ENCODE peak calls at places on chromosome 3, in ten cellular contexts. Y, C, U, T, W, L, D, Q, H and R are unnamed samples.
A peak's percentile ranks its signal among the peaks of the same experiment; 100 is the strongest.

GRCh38 chr3:45567730-45568172 is 26.8 kb upstream of the LIMD1 start:
- DNase-seq in W (no peak), D (no peak), H (no peak), Q (no peak), T (no peak), C (no peak), Y (no peak), U (no peak), L (peak; percentile 72), R (no peak)

GRCh38 chr3:125031544-125031943 is 24.3 kb downstream of the HEG1 start:
- DNase-seq in D (no peak), L (no peak), Q (no peak), H (no peak), Y (no peak), W (no peak), C (no peak), U (no peak), T (no peak), R (no peak)

GRCh38 chr3:97815149-97815917 is 6.5 kb upstream of the CRYBG3 start:
- DNase-seq in D (no peak), W (no peak), T (no peak), U (no peak), C (no peak), Y (no peak), H (no peak), L (no peak), Q (peak; percentile 34), R (no peak)

GRCh38 chr3:134597390-134597975 is 53.3 kb downstream of the KY start:
- DNase-seq in T (no peak), Y (no peak), Q (no peak), D (no peak), W (no peak), L (no peak), H (no peak), C (no peak), U (no peak), R (no peak)

GRCh38 chr3:151087648-151088047 is 2.2 kb downstream of the MED12L start:
- DNase-seq in C (no peak), H (peak; percentile 34), L (no peak), T (no peak), D (no peak), Y (no peak), W (no peak), U (no peak), Q (no peak), R (no peak)

GRCh38 chr3:139198929-139199328 is 144.9 kb upstream of the MRPS22 start:
- DNase-seq in Q (no peak), C (peak; percentile 19), T (peak; percentile 32), Y (no peak), W (no peak), D (no peak), H (no peak), U (no peak), L (no peak), R (no peak)

GRCh38 chr3:34106879-34107278 is 308.4 kb downstream of the PDCD6IP start:
- DNase-seq in T (no peak), W (peak; percentile 27), C (no peak), L (peak; percentile 33), U (peak; percentile 13), Q (no peak), Y (no peak), D (no peak), H (peak; percentile 48), R (peak; percentile 40)

GRCh38 chr3:148158210-148158609 is 539.5 kb upstream of the AGTR1 start:
- DNase-seq in L (no peak), Q (no peak), U (peak; percentile 64), W (peak; percentile 26), C (peak; percentile 16), H (no peak), T (peak; percentile 31), D (peak; percentile 4), Y (no peak), R (no peak)

GRCh38 chr3:71156062-71156665 is 427.4 kb downstream of the FOXP1 start:
- DNase-seq in Y (no peak), H (no peak), C (no peak), W (no peak), L (no peak), U (no peak), T (no peak), Q (no peak), D (no peak), R (no peak)

GRCh38 chr3:64109438-64109837 is 86.1 kb upstream of the PSMD6 start:
- DNase-seq in Y (no peak), L (no peak), T (no peak), Q (no peak), W (peak; percentile 9), U (peak; percentile 23), H (no peak), C (no peak), D (no peak), R (no peak)

GRCh38 chr3:14927308-14927707 is 20.1 kb upstream of the NR2C2 start:
- DNase-seq in T (no peak), C (no peak), L (no peak), H (no peak), Q (no peak), Y (no peak), U (no peak), D (no peak), W (no peak), R (no peak)

GRCh38 chr3:58048301-58048700 is 40.1 kb downstream of the FLNB start:
- DNase-seq in Y (no peak), C (no peak), Q (no peak), U (no peak), L (no peak), D (no peak), W (no peak), T (no peak), H (no peak), R (no peak)

GRCh38 chr3:15876669-15877068 is 78.9 kb upstream of the ANKRD28 start:
- DNase-seq in L (no peak), T (no peak), H (no peak), Q (no peak), Y (no peak), U (no peak), W (no peak), D (no peak), C (no peak), R (no peak)

GRCh38 chr3:142027713-142028112 is 121.6 kb downstream of the TFDP2 start:
- DNase-seq in T (peak; percentile 17), H (peak; percentile 67), Q (no peak), C (peak; percentile 12), Y (peak; percentile 24), U (no peak), L (peak; percentile 10), D (peak; percentile 9), W (peak; percentile 6), R (no peak)

GRCh38 chr3:126781889-126782491 is 78.0 kb downstream of the CHCHD6 start:
- DNase-seq in W (no peak), C (peak; percentile 85), D (peak; percentile 71), U (no peak), T (peak; percentile 89), Q (no peak), L (no peak), H (no peak), Y (peak; percentile 75), R (no peak)

GRCh38 chr3:50365080-50365841 is 5.9 kb upstream of the TMEM115 start:
- DNase-seq in T (peak; percentile 97), Q (peak; percentile 94), L (peak; percentile 97), D (peak; percentile 95), Y (no peak), C (peak; percentile 93), U (peak; percentile 40), H (peak; percentile 93), W (no peak), R (peak; percentile 87)

GRCh38 chr3:54756330-54756731 is 171.5 kb downstream of the LRTM1 start:
- DNase-seq in H (no peak), T (peak; percentile 34), Y (no peak), D (peak; percentile 54), C (peak; percentile 7), L (no peak), U (no peak), Q (no peak), W (no peak), R (no peak)

GRCh38 chr3:127701281-127701792 is 28.6 kb downstream of the ABTB1 start:
- DNase-seq in Y (no peak), H (peak; percentile 54), U (no peak), C (no peak), T (no peak), Q (no peak), W (no peak), D (no peak), L (no peak), R (peak; percentile 13)

GRCh38 chr3:126782554-126782953 is 78.5 kb downstream of the CHCHD6 start:
- DNase-seq in C (peak; percentile 93), W (peak; percentile 88), D (peak; percentile 81), T (peak; percentile 90), L (no peak), Q (no peak), H (no peak), Y (no peak), U (no peak), R (no peak)

GRCh38 chr3:105362021-105362665 is 4.6 kb upstream of the ALCAM start:
- DNase-seq in Y (no peak), C (no peak), Q (no peak), D (no peak), W (no peak), U (no peak), H (no peak), L (no peak), T (peak; percentile 24), R (no peak)

GRCh38 chr3:121914081-121914998 is 20.1 kb downstream of the SLC15A2 start:
- DNase-seq in U (no peak), L (no peak), C (no peak), Y (no peak), T (no peak), Q (no peak), D (no peak), W (no peak), H (no peak), R (no peak)

GRCh38 chr3:9230596-9230995 is 18.9 kb downstream of the SRGAP3 start:
- DNase-seq in W (no peak), T (no peak), Y (no peak), L (no peak), D (no peak), H (no peak), U (no peak), Q (no peak), C (no peak), R (no peak)